ENCODE peak calls at places on chromosome 11, in seven cellular contexts. Q, R, D, A, L, G and T are unnamed samples.
A peak's percentile ranks its signal among the peaks of the same experiment; 100 is the strongest.

GRCh38 chr11:66039765-66040164 is 9.2 kb downstream of the GAL3ST3 start:
- DNase-seq in Q (no peak), A (no peak), R (no peak), L (no peak), G (no peak), D (no peak), T (no peak)

GRCh38 chr11:58965246-58965985 is 26.1 kb downstream of the GLYATL1 start:
- DNase-seq in L (no peak), D (no peak), A (no peak), R (no peak), Q (no peak), G (no peak), T (no peak)

GRCh38 chr11:36550385-36551115 is 17.3 kb upstream of the RAG1 start:
- DNase-seq in R (no peak), G (no peak), L (no peak), D (no peak), Q (no peak), A (no peak), T (no peak)

GRCh38 chr11:3614742-3615171 is 27.0 kb downstream of the ART5 start:
- DNase-seq in G (no peak), L (peak; percentile 36), A (no peak), R (no peak), Q (no peak), D (peak; percentile 30), T (no peak)

GRCh38 chr11:1559103-1559951 is 12.7 kb downstream of the DUSP8 start:
- DNase-seq in D (no peak), A (peak; percentile 44), G (peak; percentile 53), L (no peak), R (peak; percentile 97), Q (no peak), T (peak; percentile 95)

GRCh38 chr11:107844041-107844440 is 14.5 kb downstream of the SLC35F2 start:
- DNase-seq in Q (no peak), D (no peak), A (peak; percentile 26), L (no peak), G (no peak), R (no peak), T (peak; percentile 22)

GRCh38 chr11:87399341-87399740 is 361.6 kb downstream of the TMEM135 start:
- DNase-seq in A (no peak), D (no peak), L (no peak), G (no peak), R (no peak), Q (no peak), T (no peak)

GRCh38 chr11:64848779-64849599 is 4.5 kb upstream of the CDC42BPG start:
- DNase-seq in R (no peak), A (no peak), L (peak; percentile 58), D (peak; percentile 33), Q (no peak), G (no peak), T (peak; percentile 76)

GRCh38 chr11:47155914-47156313 is 20.8 kb downstream of the ARFGAP2 start:
- DNase-seq in L (no peak), G (no peak), Q (no peak), D (no peak), A (no peak), R (no peak), T (no peak)

GRCh38 chr11:123306531-123306930 is 111.5 kb upstream of the CLMP start:
- DNase-seq in D (no peak), R (no peak), L (no peak), G (no peak), Q (no peak), A (no peak), T (no peak)

GRCh38 chr11:2701230-2701629 is 1.4 kb upstream of the KCNQ1OT1 start:
- DNase-seq in D (no peak), R (no peak), L (no peak), A (no peak), G (no peak), Q (no peak), T (no peak)

GRCh38 chr11:73293356-73293936 is 14.6 kb upstream of the ARHGEF17 start:
- DNase-seq in Q (no peak), A (no peak), L (no peak), D (no peak), R (no peak), G (no peak), T (no peak)

GRCh38 chr11:46450846-46451470 is 59.4 kb upstream of the CHRM4 start:
- DNase-seq in Q (no peak), R (no peak), D (no peak), G (no peak), L (no peak), A (no peak), T (no peak)

GRCh38 chr11:15233386-15233785 is 118.7 kb downstream of the INSC start:
- DNase-seq in L (no peak), R (no peak), A (no peak), D (no peak), Q (no peak), G (no peak), T (no peak)

GRCh38 chr11:128904872-128905344 is 13.8 kb downstream of the KCNJ5 start:
- DNase-seq in G (no peak), A (peak; percentile 32), Q (no peak), D (no peak), L (no peak), R (peak; percentile 58), T (peak; percentile 35)

GRCh38 chr11:125312812-125313211 is 148.3 kb downstream of the PKNOX2 start:
- DNase-seq in Q (no peak), D (no peak), R (no peak), G (no peak), L (no peak), A (no peak), T (no peak)

GRCh38 chr11:72015511-72016061 is 16.9 kb downstream of the IL18BP start:
- DNase-seq in R (no peak), Q (peak; percentile 46), A (peak; percentile 26), D (peak; percentile 44), L (no peak), G (no peak), T (peak; percentile 34)

GRCh38 chr11:14249121-14249963 is 109.6 kb downstream of the RRAS2 start:
- DNase-seq in L (peak; percentile 78), Q (peak; percentile 66), G (peak; percentile 36), D (peak; percentile 62), R (peak; percentile 73), A (peak; percentile 46), T (peak; percentile 54)

GRCh38 chr11:44246726-44247125 is 63.2 kb downstream of the ALX4 start:
- DNase-seq in A (no peak), L (no peak), G (peak; percentile 72), D (no peak), Q (no peak), R (no peak), T (no peak)

GRCh38 chr11:47587733-47588326 is 1.4 kb downstream of the FAM180B start:
- DNase-seq in G (no peak), A (no peak), Q (no peak), D (no peak), R (peak; percentile 42), L (no peak), T (no peak)

GRCh38 chr11:77411717-77412441 is 62.0 kb downstream of the PAK1 start:
- DNase-seq in R (peak; percentile 83), A (peak; percentile 92), D (peak; percentile 75), G (peak; percentile 54), Q (peak; percentile 73), L (peak; percentile 80), T (peak; percentile 86)

GRCh38 chr11:128963744-128964340 is 21.2 kb upstream of the TP53AIP1 start:
- DNase-seq in Q (no peak), R (no peak), A (peak; percentile 9), D (no peak), G (no peak), L (no peak), T (no peak)

GRCh38 chr11:83573097-83573496 is 286.9 kb upstream of the CCDC90B start:
- DNase-seq in Q (no peak), G (no peak), A (no peak), D (no peak), R (no peak), L (no peak), T (no peak)

DNA sequence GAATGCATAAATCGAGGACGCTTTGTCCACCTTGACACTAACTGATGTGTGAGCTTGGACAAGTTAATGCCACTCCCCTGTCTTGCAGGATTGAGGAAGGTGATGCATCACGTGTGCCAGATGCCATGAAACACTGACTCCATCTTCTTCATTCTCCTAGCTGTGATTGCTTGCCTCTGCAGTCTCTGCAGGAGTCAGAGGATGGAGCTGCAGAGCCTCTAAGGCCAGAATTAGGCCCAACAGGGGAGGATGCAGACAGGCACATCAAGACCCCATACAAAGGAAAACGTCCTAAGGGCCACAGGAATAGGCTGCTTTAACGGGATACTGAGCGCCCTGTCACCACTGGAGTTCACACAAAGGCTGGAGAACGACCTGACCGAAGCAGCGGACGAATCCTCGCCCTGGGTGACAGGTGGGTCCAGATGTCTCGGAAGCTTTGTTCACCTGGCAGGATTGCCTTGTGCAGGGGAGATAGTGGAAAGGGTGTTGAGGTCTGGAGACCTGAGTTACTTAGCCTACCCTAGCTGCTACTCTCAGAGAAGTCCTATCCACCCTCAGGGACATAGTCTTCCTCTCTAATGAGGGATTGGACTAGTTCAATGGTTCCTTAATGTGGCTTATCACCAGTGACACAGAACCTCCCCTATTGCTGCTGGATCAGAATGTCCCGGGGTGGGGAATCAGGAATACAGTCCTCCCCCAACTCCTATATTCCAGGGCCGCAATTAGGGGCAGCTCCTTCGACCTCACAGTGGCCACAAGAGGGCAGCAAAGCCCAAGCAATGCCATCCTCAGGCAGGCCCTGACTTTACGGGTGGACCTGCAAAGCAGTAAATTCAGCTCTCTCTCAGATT is 32.4 kb downstream of the DBX1 start:
- DNase-seq in D (peak; percentile 81), G (peak; percentile 32), L (peak; percentile 79), Q (peak; percentile 91), R (peak; percentile 85), A (peak; percentile 71), T (peak; percentile 86)
- TF ChIP-seq CTCF in D (peak; percentile 88), G (peak; percentile 83), L (peak; percentile 80), Q (peak; percentile 81), R (peak; percentile 90), A (peak; percentile 86), T (peak; percentile 87)

GRCh38 chr11:130198964-130199363 is 39.4 kb downstream of the ST14 start:
- DNase-seq in L (no peak), A (no peak), R (no peak), G (no peak), Q (no peak), D (no peak), T (no peak)
- TF ChIP-seq CTCF in L (no peak), A (no peak), R (no peak), G (no peak), Q (no peak), D (peak; percentile 36), T (no peak)

GRCh38 chr11:95625164-95626017 is 164.2 kb downstream of the FAM76B start:
- DNase-seq in Q (no peak), G (no peak), R (no peak), L (no peak), A (no peak), D (no peak), T (no peak)
- TF ChIP-seq CTCF in Q (no peak), G (no peak), R (no peak), L (no peak), A (no peak), D (no peak), T (no peak)

DNA sequence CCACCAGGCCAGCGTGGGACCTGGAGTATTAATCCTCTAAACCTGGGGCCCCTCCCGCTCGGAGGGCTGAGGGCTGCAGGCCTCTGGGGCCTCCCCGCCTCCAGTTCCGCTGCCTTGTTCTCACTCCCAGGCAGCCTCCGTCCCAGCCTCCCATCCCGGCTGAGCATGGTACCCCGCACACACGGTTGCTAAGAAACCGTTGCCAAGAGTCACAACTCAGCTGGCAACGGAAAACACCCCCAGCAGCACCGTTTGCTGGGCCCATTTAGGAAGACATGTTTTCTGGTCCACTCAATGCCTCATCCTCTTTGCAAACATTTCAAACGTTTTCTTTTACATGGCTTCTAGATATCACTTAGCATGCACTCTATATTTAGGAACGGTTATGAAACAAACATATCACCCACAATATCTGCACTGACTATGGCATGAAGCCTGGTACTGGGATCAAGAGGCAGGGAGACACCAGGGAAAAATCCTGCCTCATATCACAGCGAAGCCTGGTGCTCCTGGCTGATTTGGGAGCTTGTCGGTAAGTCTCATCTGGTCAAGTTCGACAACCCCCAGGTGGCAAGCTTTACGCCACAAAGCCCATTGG is 227.7 kb downstream of the CTTN start:
- DNase-seq in R (no peak), L (no peak), A (no peak), Q (peak; percentile 43), D (no peak), G (no peak), T (no peak)
- TF ChIP-seq CTCF in R (no peak), L (no peak), A (no peak), Q (no peak), D (no peak), G (no peak), T (no peak)